ENCODE peak calls at places on chromosomes 3 and 15, in seven cellular contexts. One of them, this sample, is unnamed.

GRCh38 chr15:61715082-61715481 is 345.2 kb downstream of the VPS13C start:
- DNase-seq in neural progenitor cell: no peak
- DNase-seq in progenitor cell of endocrine pancreas: no peak
- DNase-seq in mucosa of descending colon: peak
- DNase-seq in IMR-90: no peak
- DNase-seq in AG09309: no peak
- DNase-seq in HL-60: no peak
- DNase-seq in this sample: no peak

GRCh38 chr3:4782095-4782494 is 197.1 kb upstream of the BHLHE40 start:
- DNase-seq in AG09309: no peak
- DNase-seq in IMR-90: no peak
- DNase-seq in progenitor cell of endocrine pancreas: no peak
- DNase-seq in HL-60: no peak
- DNase-seq in mucosa of descending colon: no peak
- DNase-seq in neural progenitor cell: no peak
- DNase-seq in this sample: no peak

GRCh38 chr3:192514081-192514753 is 213.1 kb downstream of the FGF12 start:
- DNase-seq in HL-60: no peak
- DNase-seq in mucosa of descending colon: peak
- DNase-seq in IMR-90: no peak
- DNase-seq in progenitor cell of endocrine pancreas: peak
- DNase-seq in AG09309: no peak
- DNase-seq in neural progenitor cell: peak
- DNase-seq in this sample: no peak

GRCh38 chr3:52844290-52844985 is 9.6 kb upstream of the MUSTN1 start:
- DNase-seq in neural progenitor cell: no peak
- DNase-seq in AG09309: no peak
- DNase-seq in mucosa of descending colon: no peak
- DNase-seq in HL-60: peak
- DNase-seq in IMR-90: no peak
- DNase-seq in progenitor cell of endocrine pancreas: no peak
- DNase-seq in this sample: no peak

GRCh38 chr15:59539799-59540198 is 71.8 kb upstream of the GCNT3 start:
- DNase-seq in IMR-90: no peak
- DNase-seq in neural progenitor cell: no peak
- DNase-seq in mucosa of descending colon: no peak
- DNase-seq in progenitor cell of endocrine pancreas: no peak
- DNase-seq in AG09309: no peak
- DNase-seq in HL-60: peak
- DNase-seq in this sample: no peak

GRCh38 chr3:125351814-125352456 is 23.2 kb downstream of the ZNF148 start:
- DNase-seq in neural progenitor cell: no peak
- DNase-seq in progenitor cell of endocrine pancreas: no peak
- DNase-seq in IMR-90: peak
- DNase-seq in AG09309: no peak
- DNase-seq in mucosa of descending colon: no peak
- DNase-seq in HL-60: no peak
- DNase-seq in this sample: no peak

GRCh38 chr3:8576841-8577553 is 67.6 kb downstream of the SSUH2 start:
- DNase-seq in IMR-90: peak
- DNase-seq in progenitor cell of endocrine pancreas: no peak
- DNase-seq in HL-60: no peak
- DNase-seq in neural progenitor cell: no peak
- DNase-seq in AG09309: no peak
- DNase-seq in mucosa of descending colon: no peak
- DNase-seq in this sample: no peak

GRCh38 chr3:45524605-45525004 is 69.9 kb upstream of the LIMD1 start:
- DNase-seq in progenitor cell of endocrine pancreas: no peak
- DNase-seq in neural progenitor cell: no peak
- DNase-seq in HL-60: no peak
- DNase-seq in IMR-90: peak
- DNase-seq in mucosa of descending colon: no peak
- DNase-seq in AG09309: no peak
- DNase-seq in this sample: no peak

GRCh38 chr3:10116138-10116460 is 624 bp downstream of the BRK1 start:
- DNase-seq in HL-60: peak
- DNase-seq in mucosa of descending colon: no peak
- DNase-seq in neural progenitor cell: no peak
- DNase-seq in IMR-90: peak
- DNase-seq in progenitor cell of endocrine pancreas: no peak
- DNase-seq in AG09309: no peak
- DNase-seq in this sample: no peak

GRCh38 chr15:29970402-29970695 is 112.4 kb upstream of the GOLGA8J start:
- DNase-seq in IMR-90: no peak
- DNase-seq in progenitor cell of endocrine pancreas: no peak
- DNase-seq in neural progenitor cell: no peak
- DNase-seq in mucosa of descending colon: no peak
- DNase-seq in HL-60: no peak
- DNase-seq in AG09309: no peak
- DNase-seq in this sample: no peak

GRCh38 chr3:183108002-183108449 is 8.7 kb upstream of the MCCC1 start:
- DNase-seq in AG09309: no peak
- DNase-seq in mucosa of descending colon: no peak
- DNase-seq in IMR-90: peak
- DNase-seq in HL-60: peak
- DNase-seq in neural progenitor cell: no peak
- DNase-seq in progenitor cell of endocrine pancreas: no peak
- DNase-seq in this sample: no peak

GRCh38 chr3:13020159-13020558 is 53.1 kb downstream of the IQSEC1 start:
- DNase-seq in neural progenitor cell: no peak
- DNase-seq in mucosa of descending colon: no peak
- DNase-seq in HL-60: no peak
- DNase-seq in IMR-90: no peak
- DNase-seq in AG09309: no peak
- DNase-seq in progenitor cell of endocrine pancreas: no peak
- DNase-seq in this sample: no peak

GRCh38 chr3:58084788-58085543 is 76.7 kb downstream of the FLNB start:
- DNase-seq in IMR-90: no peak
- DNase-seq in AG09309: no peak
- DNase-seq in mucosa of descending colon: no peak
- DNase-seq in neural progenitor cell: no peak
- DNase-seq in progenitor cell of endocrine pancreas: no peak
- DNase-seq in HL-60: no peak
- DNase-seq in this sample: no peak

GRCh38 chr3:190101320-190102117 is 19.2 kb downstream of the P3H2 start:
- DNase-seq in mucosa of descending colon: no peak
- DNase-seq in neural progenitor cell: peak
- DNase-seq in progenitor cell of endocrine pancreas: no peak
- DNase-seq in IMR-90: peak
- DNase-seq in AG09309: no peak
- DNase-seq in HL-60: no peak
- DNase-seq in this sample: no peak

GRCh38 chr3:25574172-25574765 is 90.4 kb downstream of the TOP2B start:
- DNase-seq in HL-60: no peak
- DNase-seq in progenitor cell of endocrine pancreas: no peak
- DNase-seq in neural progenitor cell: no peak
- DNase-seq in mucosa of descending colon: no peak
- DNase-seq in AG09309: no peak
- DNase-seq in IMR-90: no peak
- DNase-seq in this sample: no peak

GRCh38 chr3:25573386-25574171 is 91.1 kb downstream of the TOP2B start:
- DNase-seq in IMR-90: peak
- DNase-seq in progenitor cell of endocrine pancreas: no peak
- DNase-seq in AG09309: no peak
- DNase-seq in mucosa of descending colon: no peak
- DNase-seq in HL-60: no peak
- DNase-seq in neural progenitor cell: no peak
- DNase-seq in this sample: no peak

GRCh38 chr3:25575001-25575400 is 89.7 kb downstream of the TOP2B start:
- DNase-seq in AG09309: no peak
- DNase-seq in progenitor cell of endocrine pancreas: no peak
- DNase-seq in mucosa of descending colon: no peak
- DNase-seq in neural progenitor cell: no peak
- DNase-seq in HL-60: no peak
- DNase-seq in IMR-90: no peak
- DNase-seq in this sample: no peak

GRCh38 chr3:25576146-25576545 is 88.6 kb downstream of the TOP2B start:
- DNase-seq in progenitor cell of endocrine pancreas: no peak
- DNase-seq in mucosa of descending colon: no peak
- DNase-seq in neural progenitor cell: no peak
- DNase-seq in AG09309: no peak
- DNase-seq in HL-60: no peak
- DNase-seq in IMR-90: no peak
- DNase-seq in this sample: no peak

GRCh38 chr3:25576836-25577454 is 87.8 kb downstream of the TOP2B start:
- DNase-seq in neural progenitor cell: no peak
- DNase-seq in HL-60: no peak
- DNase-seq in AG09309: no peak
- DNase-seq in IMR-90: no peak
- DNase-seq in progenitor cell of endocrine pancreas: no peak
- DNase-seq in mucosa of descending colon: no peak
- DNase-seq in this sample: no peak
- TF ChIP-seq CTCF in neural progenitor cell: peak
- TF ChIP-seq CTCF in HL-60: no peak
- TF ChIP-seq CTCF in AG09309: no peak
- TF ChIP-seq CTCF in IMR-90: no peak
- TF ChIP-seq CTCF in progenitor cell of endocrine pancreas: no peak
- TF ChIP-seq CTCF in mucosa of descending colon: no peak
- TF ChIP-seq CTCF in this sample: no peak

GRCh38 chr3:51719413-51720025 is 12.7 kb downstream of the GRM2 start:
- DNase-seq in neural progenitor cell: no peak
- DNase-seq in AG09309: no peak
- DNase-seq in HL-60: no peak
- DNase-seq in IMR-90: no peak
- DNase-seq in progenitor cell of endocrine pancreas: no peak
- DNase-seq in mucosa of descending colon: no peak
- DNase-seq in this sample: no peak
- TF ChIP-seq CTCF in neural progenitor cell: no peak
- TF ChIP-seq CTCF in AG09309: peak
- TF ChIP-seq CTCF in HL-60: no peak
- TF ChIP-seq CTCF in IMR-90: no peak
- TF ChIP-seq CTCF in progenitor cell of endocrine pancreas: no peak
- TF ChIP-seq CTCF in mucosa of descending colon: no peak
- TF ChIP-seq CTCF in this sample: no peak

GRCh38 chr3:64575211-64575844 is 112.5 kb downstream of the ADAMTS9 start:
- DNase-seq in AG09309: no peak
- DNase-seq in IMR-90: peak
- DNase-seq in neural progenitor cell: peak
- DNase-seq in progenitor cell of endocrine pancreas: no peak
- DNase-seq in HL-60: no peak
- DNase-seq in mucosa of descending colon: no peak
- DNase-seq in this sample: no peak
- TF ChIP-seq CTCF in AG09309: peak
- TF ChIP-seq CTCF in IMR-90: peak
- TF ChIP-seq CTCF in neural progenitor cell: peak
- TF ChIP-seq CTCF in progenitor cell of endocrine pancreas: peak
- TF ChIP-seq CTCF in HL-60: peak
- TF ChIP-seq CTCF in mucosa of descending colon: no peak
- TF ChIP-seq CTCF in this sample: peak

DNA sequence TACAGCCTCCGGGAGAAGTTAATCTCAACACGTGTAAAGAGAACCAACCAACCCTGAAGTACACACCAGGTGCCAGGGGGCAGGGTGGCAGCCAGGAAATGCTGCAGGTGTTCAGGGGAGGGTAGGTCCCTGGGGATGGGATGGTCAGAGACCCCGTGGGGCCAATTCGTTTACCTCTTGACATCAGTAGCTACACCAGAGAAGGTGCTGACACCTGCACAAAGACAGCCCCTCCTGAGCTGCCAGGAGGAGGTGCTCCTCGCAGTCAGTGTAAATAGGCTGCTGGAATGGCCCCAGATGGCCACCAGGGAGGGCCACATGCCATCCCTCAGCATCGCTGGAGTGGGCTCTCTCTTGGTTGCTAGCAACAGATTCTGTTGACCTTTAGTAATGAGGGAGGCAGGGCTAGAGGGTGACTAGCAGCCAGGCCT is 52.8 kb downstream of the CORO2B start:
- DNase-seq in IMR-90: no peak
- DNase-seq in neural progenitor cell: peak
- DNase-seq in AG09309: no peak
- DNase-seq in mucosa of descending colon: no peak
- DNase-seq in progenitor cell of endocrine pancreas: no peak
- DNase-seq in HL-60: no peak
- DNase-seq in this sample: no peak
- TF ChIP-seq CTCF in IMR-90: no peak
- TF ChIP-seq CTCF in neural progenitor cell: peak
- TF ChIP-seq CTCF in AG09309: no peak
- TF ChIP-seq CTCF in mucosa of descending colon: no peak
- TF ChIP-seq CTCF in progenitor cell of endocrine pancreas: no peak
- TF ChIP-seq CTCF in HL-60: no peak
- TF ChIP-seq CTCF in this sample: no peak

GRCh38 chr3:139982404-139982803 is 47.4 kb downstream of the CLSTN2 start:
- DNase-seq in AG09309: no peak
- DNase-seq in HL-60: no peak
- DNase-seq in neural progenitor cell: peak
- DNase-seq in IMR-90: no peak
- DNase-seq in progenitor cell of endocrine pancreas: no peak
- DNase-seq in mucosa of descending colon: no peak
- DNase-seq in this sample: no peak
- TF ChIP-seq CTCF in AG09309: peak
- TF ChIP-seq CTCF in HL-60: no peak
- TF ChIP-seq CTCF in neural progenitor cell: peak
- TF ChIP-seq CTCF in IMR-90: no peak
- TF ChIP-seq CTCF in progenitor cell of endocrine pancreas: peak
- TF ChIP-seq CTCF in mucosa of descending colon: no peak
- TF ChIP-seq CTCF in this sample: no peak

DNA sequence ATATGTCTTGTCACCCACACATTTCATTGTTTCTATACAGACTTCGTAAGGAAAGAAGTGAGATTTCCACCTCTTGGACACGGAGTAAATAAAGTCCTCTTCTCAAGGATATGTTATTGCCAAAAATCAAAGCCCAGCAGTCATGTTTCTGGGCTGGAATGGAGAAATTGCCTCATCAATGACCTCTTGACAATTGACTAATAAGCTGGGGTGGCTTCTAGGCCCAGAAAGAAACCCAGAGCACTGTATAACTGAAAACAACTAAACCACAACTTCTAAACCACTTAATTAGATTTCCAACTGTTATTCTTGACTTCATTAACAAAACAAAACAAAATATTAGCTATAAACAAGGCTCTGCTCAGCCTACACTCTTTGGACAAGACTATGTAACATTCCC is 56.4 kb upstream of the SLC24A5 start:
- DNase-seq in HL-60: no peak
- DNase-seq in progenitor cell of endocrine pancreas: no peak
- DNase-seq in neural progenitor cell: no peak
- DNase-seq in mucosa of descending colon: no peak
- DNase-seq in IMR-90: peak
- DNase-seq in AG09309: no peak
- DNase-seq in this sample: peak
- TF ChIP-seq CTCF in HL-60: no peak
- TF ChIP-seq CTCF in progenitor cell of endocrine pancreas: no peak
- TF ChIP-seq CTCF in neural progenitor cell: no peak
- TF ChIP-seq CTCF in mucosa of descending colon: no peak
- TF ChIP-seq CTCF in IMR-90: no peak
- TF ChIP-seq CTCF in AG09309: no peak
- TF ChIP-seq CTCF in this sample: no peak

GRCh38 chr15:82414536-82415191 is 15.0 kb upstream of the GOLGA6L9 start:
- DNase-seq in neural progenitor cell: no peak
- DNase-seq in mucosa of descending colon: no peak
- DNase-seq in AG09309: no peak
- DNase-seq in HL-60: no peak
- DNase-seq in progenitor cell of endocrine pancreas: no peak
- DNase-seq in IMR-90: peak
- DNase-seq in this sample: no peak
- TF ChIP-seq CTCF in neural progenitor cell: no peak
- TF ChIP-seq CTCF in mucosa of descending colon: no peak
- TF ChIP-seq CTCF in AG09309: no peak
- TF ChIP-seq CTCF in HL-60: no peak
- TF ChIP-seq CTCF in progenitor cell of endocrine pancreas: peak
- TF ChIP-seq CTCF in IMR-90: no peak
- TF ChIP-seq CTCF in this sample: no peak

This sample was measured in tibial nerve.